ENCODE peak calls at places on chromosomes 1 and 21, in four cellular contexts. Z is DND-41, P is OCI-LY7, J is Peyer's patch. Y is an unnamed sample.

GRCh38 chr1:119651133-119651532 is 3.1 kb upstream of the ZNF697 start:
- DNase-seq in P (no peak), Z (no peak), J (no peak), Y (no peak)

GRCh38 chr1:83845437-83846071 is 153.4 kb downstream of the TTLL7 start:
- DNase-seq in J (no peak), Z (no peak), P (no peak), Y (no peak)

GRCh38 chr1:176515310-176515709 is 52.3 kb downstream of the PAPPA2 start:
- DNase-seq in P (no peak), J (no peak), Z (no peak), Y (no peak)

GRCh38 chr1:202112864-202113689 is 9.6 kb upstream of the GPR37L1 start:
- DNase-seq in Z (no peak), J (no peak), P (no peak), Y (no peak)

GRCh38 chr1:228265167-228265566 is 57.3 kb downstream of the OBSCN start:
- DNase-seq in J (no peak), P (peak; percentile 14), Z (no peak), Y (no peak)

GRCh38 chr1:86912501-86912900 is 1.4 kb downstream of the SELENOF start:
- DNase-seq in Z (no peak), J (no peak), P (peak; percentile 17), Y (no peak)

GRCh38 chr1:184930232-184930631 is 44.1 kb downstream of the NIBAN1 start:
- DNase-seq in J (no peak), Z (no peak), P (no peak), Y (no peak)

GRCh38 chr1:66416295-66416694 is 117.7 kb upstream of the SGIP1 start:
- DNase-seq in J (no peak), P (no peak), Z (no peak), Y (no peak)

GRCh38 chr1:27971674-27972073 is 11.9 kb downstream of the XKR8 start:
- DNase-seq in P (no peak), J (no peak), Z (no peak), Y (no peak)

GRCh38 chr1:236144033-236144432 is 1.7 kb downstream of the GPR137B start:
- DNase-seq in P (no peak), J (no peak), Z (no peak), Y (no peak)

GRCh38 chr1:52602328-52603300 is at the start of gene GPX7:
- DNase-seq in J (peak; percentile 73), P (no peak), Z (peak; percentile 70), Y (peak; percentile 77)

GRCh38 chr1:243790404-243790803 is 59.6 kb downstream of the AKT3 start:
- DNase-seq in P (no peak), Z (no peak), J (no peak), Y (no peak)

GRCh38 chr1:99115231-99115630 is 110.6 kb upstream of the PLPPR5 start:
- DNase-seq in Z (no peak), P (no peak), J (no peak), Y (no peak)

GRCh38 chr1:221439008-221439733 is 302.7 kb downstream of the DUSP10 start:
- DNase-seq in Z (no peak), J (no peak), P (no peak), Y (no peak)

GRCh38 chr1:178451529-178451928 is 45.2 kb downstream of the CLEC20A start:
- DNase-seq in P (no peak), Z (no peak), J (no peak), Y (no peak)

GRCh38 chr21:37337179-37337578 is 29.4 kb upstream of the DYRK1A start:
- DNase-seq in Z (no peak), J (no peak), P (no peak), Y (no peak)

GRCh38 chr1:62989497-62989896 is 205.6 kb downstream of the ATG4C start:
- DNase-seq in J (no peak), Z (no peak), P (no peak), Y (no peak)

GRCh38 chr1:22376001-22376400 is 75.7 kb upstream of the ZBTB40 start:
- DNase-seq in Z (no peak), P (no peak), J (no peak), Y (no peak)

GRCh38 chr1:198220428-198220827 is 63.6 kb downstream of the NEK7 start:
- DNase-seq in P (no peak), Z (no peak), J (no peak), Y (no peak)

GRCh38 chr1:89112871-89113613 is 12.9 kb downstream of the GBP2 start:
- DNase-seq in P (no peak), Z (no peak), J (no peak), Y (no peak)

GRCh38 chr21:33685613-33686197 is 43.4 kb downstream of the ITSN1 start:
- DNase-seq in Z (no peak), J (no peak), P (no peak), Y (no peak)

GRCh38 chr1:7690076-7690475 is 81.0 kb upstream of the VAMP3 start:
- DNase-seq in Z (no peak), J (no peak), P (no peak), Y (peak; percentile 37)
- H3K27ac ChIP-seq in Z (no peak overlapping the region), J (no peak overlapping the region), P (no peak overlapping the region), Y (no peak overlapping the region)

DNA sequence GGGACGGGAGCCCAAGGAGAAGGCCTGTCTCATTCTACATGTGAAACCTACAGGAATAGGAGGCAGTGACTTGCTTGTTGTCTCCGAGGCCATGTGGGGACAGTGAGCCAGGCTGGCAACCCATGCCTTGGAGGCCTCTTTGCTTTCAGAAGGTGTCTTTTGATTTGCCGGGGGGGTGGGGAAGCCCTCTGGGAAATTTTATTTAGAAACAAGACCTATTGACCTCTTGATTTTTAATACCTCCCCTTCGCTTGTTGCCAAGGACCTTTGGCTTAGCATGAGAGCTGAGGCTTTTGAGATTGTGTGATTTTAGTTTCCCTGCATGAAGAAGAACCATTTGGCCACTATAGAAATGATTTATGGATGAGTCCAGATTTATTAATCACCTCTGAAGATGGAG is 4.1 kb downstream of the ARMH1 start:
- DNase-seq in Z (no peak), P (no peak), J (peak; percentile 37), Y (peak; percentile 32)
- H3K27ac ChIP-seq in Z (no peak overlapping the region), P (no peak overlapping the region), J (no peak overlapping the region), Y (no peak overlapping the region)

GRCh38 chr1:204150702-204151561 is 912 bp downstream of the ETNK2 start:
- DNase-seq in P (no peak), Z (no peak), J (no peak), Y (no peak)
- H3K27ac ChIP-seq in P (no peak overlapping the region), Z (no peak overlapping the region), J (peak overlapping the region; percentile 67), Y (peak overlapping the region; percentile 36)

GRCh38 chr1:29238601-29238964 is 2.3 kb downstream of the PTPRU start:
- DNase-seq in Z (no peak), P (no peak), J (no peak), Y (no peak)

GRCh38 chr1:29240986-29241385 is 4.7 kb downstream of the PTPRU start:
- DNase-seq in Z (no peak), J (no peak), P (no peak), Y (no peak)

GRCh38 chr1:29240400-29240837 is 4.1 kb downstream of the PTPRU start:
- DNase-seq in P (no peak), J (no peak), Z (peak; percentile 81), Y (no peak)

GRCh38 chr1:29237906-29238600 is 1.7 kb downstream of the PTPRU start:
- DNase-seq in J (no peak), P (no peak), Z (no peak), Y (peak; percentile 82)

DNA sequence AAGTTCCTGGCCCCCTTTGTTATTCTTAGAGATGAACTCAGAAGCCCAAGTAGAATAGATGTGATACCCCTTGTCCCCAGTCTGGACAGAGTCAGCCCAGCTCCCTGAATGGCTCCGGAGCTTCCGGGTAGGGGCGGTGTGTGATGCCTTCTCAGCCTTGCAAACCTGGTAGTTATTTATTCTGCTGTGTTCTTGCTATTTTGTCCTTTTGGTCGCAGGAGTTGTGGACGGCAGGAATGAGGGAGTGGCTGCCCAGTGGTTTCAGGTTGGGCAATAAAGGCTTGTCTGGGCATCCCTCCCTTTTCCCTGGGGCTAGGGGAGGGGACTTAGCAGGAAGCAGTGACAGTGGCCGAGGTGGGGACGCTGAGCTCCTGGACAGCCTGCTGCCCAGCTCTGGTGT is 2.8 kb downstream of the PTPRU start:
- DNase-seq in P (no peak), J (no peak), Z (no peak), Y (peak; percentile 81)
- H3K27ac ChIP-seq in P (no peak overlapping the region), J (no peak overlapping the region), Z (no peak overlapping the region), Y (peak overlapping the region; percentile 82)

GRCh38 chr1:183215076-183215720 is 29.1 kb downstream of the LAMC2 start:
- DNase-seq in P (no peak), Z (no peak), J (no peak), Y (no peak)

GRCh38 chr1:183218981-183219621 is 33.0 kb downstream of the LAMC2 start:
- DNase-seq in Z (peak; percentile 22), P (peak; percentile 61), J (no peak), Y (no peak)

GRCh38 chr1:183214021-183214970 is 28.2 kb downstream of the LAMC2 start:
- DNase-seq in J (no peak), Z (no peak), P (no peak), Y (no peak)

GRCh38 chr1:183215936-183216335 is 29.9 kb downstream of the LAMC2 start:
- DNase-seq in Z (no peak), P (no peak), J (no peak), Y (no peak)

DNA sequence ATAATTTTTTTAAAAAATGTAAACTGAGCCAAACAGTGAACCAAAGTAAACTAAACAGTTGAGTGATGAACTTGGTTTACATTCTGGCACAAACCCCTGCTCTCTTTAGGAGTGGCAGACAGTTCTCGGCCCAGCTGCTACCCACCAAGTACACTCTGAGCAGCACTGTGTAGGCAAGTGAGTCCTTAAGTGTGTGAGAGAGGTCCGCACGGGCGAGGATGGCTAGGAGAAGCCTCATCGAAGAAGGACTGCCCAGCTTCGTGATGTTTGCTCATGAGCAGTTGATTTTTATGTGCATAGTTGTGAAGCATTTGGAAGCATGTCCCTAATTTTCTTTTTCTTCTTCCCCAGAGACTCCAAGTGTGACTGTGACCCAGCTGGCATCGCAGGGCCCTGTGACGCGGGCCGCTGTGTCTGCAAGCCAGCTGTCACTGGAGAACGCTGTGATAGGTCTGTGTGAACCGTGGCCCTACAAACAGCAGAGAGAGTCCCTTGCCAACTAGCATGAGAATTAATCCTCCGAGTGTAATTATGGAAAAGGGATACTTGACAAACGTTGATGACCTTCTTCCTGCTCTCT is 32.1 kb downstream of the LAMC2 start:
- DNase-seq in Z (no peak), P (no peak), J (no peak), Y (no peak)
- H3K27ac ChIP-seq in Z (no peak overlapping the region), P (no peak overlapping the region), J (no peak overlapping the region), Y (peak overlapping the region; percentile 31)

GRCh38 chr1:26957306-26957705 is 3.0 kb downstream of the KDF1 start:
- DNase-seq in P (no peak), J (no peak), Z (no peak), Y (no peak)
- H3K27ac ChIP-seq in P (no peak overlapping the region), J (no peak overlapping the region), Z (no peak overlapping the region), Y (no peak overlapping the region)

DNA sequence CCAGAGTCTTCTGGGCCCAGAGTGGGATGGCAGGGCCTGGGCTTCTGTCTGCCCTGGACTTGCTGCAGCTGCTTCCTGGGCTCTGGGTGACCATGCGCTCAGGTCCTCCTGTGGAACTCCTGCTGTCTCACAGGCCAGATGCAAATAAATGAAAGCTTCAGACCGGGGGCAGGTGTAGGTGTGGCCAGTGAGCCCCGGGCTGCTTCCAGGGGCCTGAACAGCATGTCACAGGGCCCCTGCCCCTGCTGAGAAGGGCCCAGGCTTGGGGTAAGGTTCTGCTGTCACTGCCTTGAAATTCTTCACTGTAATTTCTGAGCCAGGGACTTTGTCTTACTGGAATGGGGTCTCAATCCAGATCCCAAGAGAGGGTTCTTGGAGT is 2.5 kb upstream of the PKNOX1 start:
- DNase-seq in J (peak; percentile 39), P (no peak), Z (no peak), Y (peak; percentile 61)
- H3K27ac ChIP-seq in J (no peak overlapping the region), P (no peak overlapping the region), Z (no peak overlapping the region), Y (peak overlapping the region; percentile 43)

GRCh38 chr1:51312718-51313117 is 17.6 kb downstream of the TTC39A start:
- DNase-seq in J (no peak), Z (no peak), P (no peak), Y (peak; percentile 33)
- H3K27ac ChIP-seq in J (no peak overlapping the region), Z (no peak overlapping the region), P (no peak overlapping the region), Y (peak overlapping the region; percentile 65)

GRCh38 chr1:54402896-54403295 is 3.3 kb downstream of the SSBP3 start:
- DNase-seq in J (no peak), P (no peak), Z (no peak), Y (no peak)
- H3K27ac ChIP-seq in J (no peak overlapping the region), P (no peak overlapping the region), Z (peak overlapping the region; percentile 23), Y (no peak overlapping the region)

Y was measured in upper lobe of right lung.